ENCODE peak calls at places on chromosome 10, in eight cellular contexts. I, F, X, P, N, O, D and E are unnamed samples.

GRCh38 chr10:107618461-107619093 is 454.1 kb upstream of the SORCS1 start:
- DNase-seq in X (no peak), N (no peak), D (no peak), O (no peak), I (no peak), P (no peak), F (no peak), E (no peak)

GRCh38 chr10:122221958-122222357 is 49.1 kb upstream of the BTBD16 start:
- DNase-seq in F (no peak), D (no peak), P (no peak), O (no peak), N (no peak), I (no peak), X (no peak), E (no peak)

GRCh38 chr10:73968101-73968515 is 29.8 kb upstream of the VCL start:
- DNase-seq in O (no peak), D (no peak), P (no peak), N (no peak), I (no peak), X (no peak), F (no peak), E (no peak)

GRCh38 chr10:85651507-85651902 is 715.1 kb downstream of the GRID1 start:
- DNase-seq in I (no peak), X (no peak), O (no peak), N (no peak), P (no peak), D (no peak), F (no peak), E (no peak)

GRCh38 chr10:44854693-44855350 is 56.3 kb upstream of the TMEM72 start:
- DNase-seq in I (no peak), F (no peak), D (no peak), X (no peak), N (no peak), P (no peak), O (no peak), E (no peak)

GRCh38 chr10:78209987-78210386 is 176.3 kb downstream of the RPS24 start:
- DNase-seq in P (no peak), F (no peak), N (no peak), X (no peak), D (no peak), O (no peak), I (no peak), E (no peak)

GRCh38 chr10:90579602-90580242 is 278.1 kb downstream of the HTR7 start:
- DNase-seq in I (no peak), X (no peak), P (no peak), O (peak), F (no peak), D (no peak), N (no peak), E (peak)

GRCh38 chr10:91925022-91925320 is 1.4 kb downstream of the BTAF1 start:
- DNase-seq in F (no peak), P (no peak), O (peak), I (no peak), D (no peak), N (no peak), X (no peak), E (no peak)

GRCh38 chr10:48406204-48406603 is 99.7 kb downstream of the MAPK8 start:
- DNase-seq in N (no peak), D (no peak), F (no peak), X (no peak), I (no peak), O (peak), P (no peak), E (peak)

GRCh38 chr10:112585052-112585451 is 138.0 kb downstream of the VTI1A start:
- DNase-seq in I (peak), N (no peak), P (no peak), X (no peak), D (peak), F (no peak), O (peak), E (no peak)